ENCODE peak calls at places on chromosomes 7 and 10, in six cellular contexts. One of them, this sample, is unnamed.

GRCh38 chr7:36119005-36119711 is 33.9 kb upstream of the EEPD1 start:
- DNase-seq in cardiac fibroblast: peak; percentile 98
- DNase-seq in transverse colon: peak; percentile 56
- DNase-seq in nephron progenitor cell: no peak
- DNase-seq in heart right ventricle: peak; percentile 53
- DNase-seq in heart left ventricle: no peak
- DNase-seq in this sample: peak; percentile 58

GRCh38 chr10:24513155-24513554 is 210.5 kb downstream of the ARHGAP21 start:
- DNase-seq in cardiac fibroblast: peak; percentile 21
- DNase-seq in transverse colon: no peak
- DNase-seq in nephron progenitor cell: no peak
- DNase-seq in heart right ventricle: no peak
- DNase-seq in heart left ventricle: no peak
- DNase-seq in this sample: no peak

GRCh38 chr7:114660007-114660406 is 245.4 kb downstream of the FOXP2 start:
- DNase-seq in cardiac fibroblast: no peak
- DNase-seq in transverse colon: no peak
- DNase-seq in nephron progenitor cell: no peak
- DNase-seq in heart right ventricle: no peak
- DNase-seq in heart left ventricle: no peak
- DNase-seq in this sample: no peak

GRCh38 chr10:74079028-74079913 is 71.4 kb downstream of the AP3M1 start:
- DNase-seq in cardiac fibroblast: peak; percentile 54
- DNase-seq in transverse colon: no peak
- DNase-seq in nephron progenitor cell: no peak
- DNase-seq in heart right ventricle: no peak
- DNase-seq in heart left ventricle: no peak
- DNase-seq in this sample: no peak

GRCh38 chr7:26356266-26356665 is 64.6 kb downstream of the SNX10 start:
- DNase-seq in cardiac fibroblast: no peak
- DNase-seq in transverse colon: no peak
- DNase-seq in nephron progenitor cell: no peak
- DNase-seq in heart right ventricle: no peak
- DNase-seq in heart left ventricle: no peak
- DNase-seq in this sample: no peak

GRCh38 chr10:110556993-110557601 is 10.4 kb upstream of the SMC3 start:
- DNase-seq in cardiac fibroblast: peak; percentile 72
- DNase-seq in transverse colon: peak; percentile 40
- DNase-seq in nephron progenitor cell: peak; percentile 43
- DNase-seq in heart right ventricle: peak; percentile 25
- DNase-seq in heart left ventricle: no peak
- DNase-seq in this sample: peak; percentile 20

GRCh38 chr10:58994226-58995057 is 182.0 kb upstream of the PHYHIPL start:
- DNase-seq in cardiac fibroblast: no peak
- DNase-seq in transverse colon: no peak
- DNase-seq in nephron progenitor cell: no peak
- DNase-seq in heart right ventricle: no peak
- DNase-seq in heart left ventricle: no peak
- DNase-seq in this sample: no peak

GRCh38 chr7:51175316-51175991 is 141.2 kb downstream of the COBL start:
- DNase-seq in cardiac fibroblast: no peak
- DNase-seq in transverse colon: no peak
- DNase-seq in nephron progenitor cell: no peak
- DNase-seq in heart right ventricle: no peak
- DNase-seq in heart left ventricle: no peak
- DNase-seq in this sample: no peak

GRCh38 chr7:100765250-100765649 is 31.9 kb downstream of the ZAN start:
- DNase-seq in cardiac fibroblast: no peak
- DNase-seq in transverse colon: no peak
- DNase-seq in nephron progenitor cell: no peak
- DNase-seq in heart right ventricle: no peak
- DNase-seq in heart left ventricle: no peak
- DNase-seq in this sample: no peak

GRCh38 chr10:13690281-13690825 is 103.6 kb downstream of the PRPF18 start:
- DNase-seq in cardiac fibroblast: no peak
- DNase-seq in transverse colon: no peak
- DNase-seq in nephron progenitor cell: no peak
- DNase-seq in heart right ventricle: no peak
- DNase-seq in heart left ventricle: no peak
- DNase-seq in this sample: peak; percentile 46

GRCh38 chr7:86904949-86905834 is 154.3 kb downstream of the ELAPOR2 start:
- DNase-seq in cardiac fibroblast: peak; percentile 45
- DNase-seq in transverse colon: no peak
- DNase-seq in nephron progenitor cell: peak; percentile 22
- DNase-seq in heart right ventricle: no peak
- DNase-seq in heart left ventricle: no peak
- DNase-seq in this sample: no peak

GRCh38 chr10:44384601-44385422 is at the start of gene CXCL12:
- DNase-seq in cardiac fibroblast: peak; percentile 65
- DNase-seq in transverse colon: peak; percentile 17
- DNase-seq in nephron progenitor cell: peak; percentile 87
- DNase-seq in heart right ventricle: peak; percentile 59
- DNase-seq in heart left ventricle: peak; percentile 72
- DNase-seq in this sample: no peak

GRCh38 chr10:119250641-119251314 is 43.4 kb downstream of the GRK5 start:
- DNase-seq in cardiac fibroblast: peak; percentile 88
- DNase-seq in transverse colon: no peak
- DNase-seq in nephron progenitor cell: no peak
- DNase-seq in heart right ventricle: no peak
- DNase-seq in heart left ventricle: no peak
- DNase-seq in this sample: no peak

GRCh38 chr10:132364594-132364970 is 32.4 kb upstream of the PWWP2B start:
- DNase-seq in cardiac fibroblast: no peak
- DNase-seq in transverse colon: no peak
- DNase-seq in nephron progenitor cell: no peak
- DNase-seq in heart right ventricle: no peak
- DNase-seq in heart left ventricle: no peak
- DNase-seq in this sample: no peak

GRCh38 chr10:115948415-115948814 is 324.6 kb downstream of the GFRA1 start:
- DNase-seq in cardiac fibroblast: peak; percentile 26
- DNase-seq in transverse colon: no peak
- DNase-seq in nephron progenitor cell: no peak
- DNase-seq in heart right ventricle: no peak
- DNase-seq in heart left ventricle: no peak
- DNase-seq in this sample: no peak

GRCh38 chr10:654647-654996 is 34.8 kb downstream of the DIP2C start:
- DNase-seq in cardiac fibroblast: no peak
- DNase-seq in transverse colon: no peak
- DNase-seq in nephron progenitor cell: no peak
- DNase-seq in heart right ventricle: no peak
- DNase-seq in heart left ventricle: no peak
- DNase-seq in this sample: no peak

GRCh38 chr7:44221231-44221791 is 20.5 kb downstream of the YKT6 start:
- DNase-seq in cardiac fibroblast: peak; percentile 19
- DNase-seq in transverse colon: no peak
- DNase-seq in nephron progenitor cell: peak; percentile 50
- DNase-seq in heart right ventricle: no peak
- DNase-seq in heart left ventricle: no peak
- DNase-seq in this sample: no peak

GRCh38 chr10:71582019-71582418 is 137.6 kb downstream of the C10orf105 start:
- DNase-seq in cardiac fibroblast: peak; percentile 67
- DNase-seq in transverse colon: no peak
- DNase-seq in nephron progenitor cell: peak; percentile 77
- DNase-seq in heart right ventricle: peak; percentile 24
- DNase-seq in heart left ventricle: peak; percentile 31
- DNase-seq in this sample: no peak

GRCh38 chr7:39733881-39734571 is 110.7 kb downstream of the RALA start:
- DNase-seq in cardiac fibroblast: peak; percentile 75
- DNase-seq in transverse colon: no peak
- DNase-seq in nephron progenitor cell: no peak
- DNase-seq in heart right ventricle: no peak
- DNase-seq in heart left ventricle: no peak
- DNase-seq in this sample: no peak

GRCh38 chr7:138429577-138430250 is 30.3 kb upstream of the TRIM24 start:
- DNase-seq in cardiac fibroblast: no peak
- DNase-seq in transverse colon: no peak
- DNase-seq in nephron progenitor cell: no peak
- DNase-seq in heart right ventricle: no peak
- DNase-seq in heart left ventricle: no peak
- DNase-seq in this sample: no peak

GRCh38 chr7:1296727-1297475 is 64.2 kb downstream of the UNCX start:
- DNase-seq in cardiac fibroblast: no peak
- DNase-seq in transverse colon: no peak
- DNase-seq in nephron progenitor cell: peak; percentile 64
- DNase-seq in heart right ventricle: no peak
- DNase-seq in heart left ventricle: no peak
- DNase-seq in this sample: no peak

GRCh38 chr7:50531401-50531906 is 33.8 kb downstream of the DDC start:
- DNase-seq in cardiac fibroblast: no peak
- DNase-seq in transverse colon: no peak
- DNase-seq in nephron progenitor cell: no peak
- DNase-seq in heart right ventricle: no peak
- DNase-seq in heart left ventricle: no peak
- DNase-seq in this sample: no peak

GRCh38 chr7:41967156-41967555 is 264.3 kb upstream of the INHBA start:
- DNase-seq in cardiac fibroblast: peak; percentile 73
- DNase-seq in transverse colon: no peak
- DNase-seq in nephron progenitor cell: no peak
- DNase-seq in heart right ventricle: no peak
- DNase-seq in heart left ventricle: no peak
- DNase-seq in this sample: no peak

GRCh38 chr10:24417053-24417452 is 208.1 kb downstream of the KIAA1217 start:
- DNase-seq in cardiac fibroblast: no peak
- DNase-seq in transverse colon: no peak
- DNase-seq in nephron progenitor cell: no peak
- DNase-seq in heart right ventricle: no peak
- DNase-seq in heart left ventricle: no peak
- DNase-seq in this sample: no peak

GRCh38 chr7:107594961-107595737 is 15.1 kb downstream of the BCAP29 start:
- DNase-seq in cardiac fibroblast: peak; percentile 94
- DNase-seq in transverse colon: no peak
- DNase-seq in nephron progenitor cell: no peak
- DNase-seq in heart right ventricle: peak; percentile 29
- DNase-seq in heart left ventricle: no peak
- DNase-seq in this sample: no peak

GRCh38 chr10:76624470-76624869 is 1013.1 kb downstream of the KCNMA1 start:
- DNase-seq in cardiac fibroblast: no peak
- DNase-seq in transverse colon: no peak
- DNase-seq in nephron progenitor cell: no peak
- DNase-seq in heart right ventricle: no peak
- DNase-seq in heart left ventricle: no peak
- DNase-seq in this sample: no peak

GRCh38 chr10:100890696-100891271 is 22.0 kb upstream of the SLF2 start:
- DNase-seq in cardiac fibroblast: peak; percentile 92
- DNase-seq in transverse colon: no peak
- DNase-seq in nephron progenitor cell: no peak
- DNase-seq in heart right ventricle: no peak
- DNase-seq in heart left ventricle: peak; percentile 15
- DNase-seq in this sample: no peak

GRCh38 chr7:80677629-80678028 is 39.2 kb downstream of the CD36 start:
- DNase-seq in cardiac fibroblast: no peak
- DNase-seq in transverse colon: no peak
- DNase-seq in nephron progenitor cell: no peak
- DNase-seq in heart right ventricle: no peak
- DNase-seq in heart left ventricle: no peak
- DNase-seq in this sample: no peak

GRCh38 chr7:144437370-144438191 is 34.1 kb upstream of the NOBOX start:
- DNase-seq in cardiac fibroblast: peak; percentile 83
- DNase-seq in transverse colon: peak; percentile 76
- DNase-seq in nephron progenitor cell: peak; percentile 71
- DNase-seq in heart right ventricle: peak; percentile 44
- DNase-seq in heart left ventricle: peak; percentile 30
- DNase-seq in this sample: peak; percentile 86

GRCh38 chr7:117202511-117202910 is 120.3 kb downstream of the WNT2 start:
- DNase-seq in cardiac fibroblast: no peak
- DNase-seq in transverse colon: no peak
- DNase-seq in nephron progenitor cell: no peak
- DNase-seq in heart right ventricle: no peak
- DNase-seq in heart left ventricle: no peak
- DNase-seq in this sample: no peak

GRCh38 chr10:105146436-105146835 is 505.3 kb downstream of the SORCS3 start:
- DNase-seq in cardiac fibroblast: no peak
- DNase-seq in transverse colon: no peak
- DNase-seq in nephron progenitor cell: no peak
- DNase-seq in heart right ventricle: no peak
- DNase-seq in heart left ventricle: no peak
- DNase-seq in this sample: no peak

GRCh38 chr7:92880212-92881090 is 44.1 kb upstream of the CDK6 start:
- DNase-seq in cardiac fibroblast: peak; percentile 37
- DNase-seq in transverse colon: no peak
- DNase-seq in nephron progenitor cell: no peak
- DNase-seq in heart right ventricle: no peak
- DNase-seq in heart left ventricle: no peak
- DNase-seq in this sample: no peak
- TF ChIP-seq CTCF in cardiac fibroblast: peak; percentile 27
- TF ChIP-seq CTCF in transverse colon: peak; percentile 10
- TF ChIP-seq CTCF in nephron progenitor cell: peak; percentile 36
- TF ChIP-seq CTCF in heart right ventricle: no peak
- TF ChIP-seq CTCF in heart left ventricle: peak; percentile 11
- TF ChIP-seq CTCF in this sample: peak; percentile 21

GRCh38 chr10:126160571-126160970 is 227.7 kb downstream of the ADAM12 start:
- DNase-seq in cardiac fibroblast: no peak
- DNase-seq in transverse colon: no peak
- DNase-seq in nephron progenitor cell: no peak
- DNase-seq in heart right ventricle: no peak
- DNase-seq in heart left ventricle: no peak
- DNase-seq in this sample: no peak
- TF ChIP-seq CTCF in cardiac fibroblast: no peak
- TF ChIP-seq CTCF in transverse colon: no peak
- TF ChIP-seq CTCF in nephron progenitor cell: no peak
- TF ChIP-seq CTCF in heart right ventricle: no peak
- TF ChIP-seq CTCF in heart left ventricle: no peak
- TF ChIP-seq CTCF in this sample: no peak

DNA sequence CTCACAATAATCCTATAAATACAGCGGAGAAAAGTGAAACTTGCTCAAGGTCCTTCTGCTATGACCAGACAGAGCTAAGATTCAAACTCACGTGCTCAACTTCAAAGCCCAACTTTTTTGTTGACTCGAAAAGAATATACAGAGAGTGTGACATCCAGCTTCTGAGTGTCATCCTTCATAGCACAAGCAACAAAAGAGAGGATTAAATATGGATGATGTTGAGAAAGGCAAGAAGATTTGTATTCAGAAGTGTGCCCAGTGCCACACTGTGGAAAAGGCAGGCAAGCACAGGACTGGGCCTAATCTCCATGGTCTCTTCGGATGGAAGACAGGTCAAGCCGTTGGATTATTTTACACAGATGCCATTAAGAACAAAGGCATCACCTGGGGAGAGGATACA is 2.1 kb upstream of the FAM3C start:
- DNase-seq in cardiac fibroblast: no peak
- DNase-seq in transverse colon: no peak
- DNase-seq in nephron progenitor cell: no peak
- DNase-seq in heart right ventricle: no peak
- DNase-seq in heart left ventricle: no peak
- DNase-seq in this sample: no peak
- TF ChIP-seq CTCF in cardiac fibroblast: no peak
- TF ChIP-seq CTCF in transverse colon: no peak
- TF ChIP-seq CTCF in nephron progenitor cell: no peak
- TF ChIP-seq CTCF in heart right ventricle: no peak
- TF ChIP-seq CTCF in heart left ventricle: no peak
- TF ChIP-seq CTCF in this sample: no peak

DNA sequence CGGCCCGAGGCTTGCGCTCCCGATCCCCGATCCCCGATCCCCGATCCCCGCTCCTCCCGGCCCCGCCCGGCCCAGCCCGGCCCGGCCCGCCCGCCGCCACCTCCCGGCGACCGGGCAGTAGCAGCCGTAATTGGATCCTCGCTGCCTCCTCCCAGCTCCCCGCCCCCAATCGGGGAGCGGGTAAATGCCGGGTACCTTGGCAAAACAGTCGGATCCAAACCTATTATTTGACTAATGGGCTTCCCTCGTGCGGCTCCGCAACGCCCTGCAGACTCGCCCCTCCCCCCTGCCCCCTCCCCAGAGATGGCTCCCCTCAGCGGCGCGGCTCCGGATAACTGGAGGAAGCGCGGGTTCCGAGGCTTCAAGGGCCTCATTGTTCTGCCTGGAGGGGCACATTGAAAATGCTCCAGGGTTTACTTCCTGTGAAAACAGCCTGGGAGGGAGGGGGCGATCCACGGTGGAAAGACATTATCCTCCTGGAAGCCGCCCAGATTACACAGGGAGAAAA is 94.8 kb upstream of the ZMIZ1 start:
- DNase-seq in cardiac fibroblast: peak; percentile 88
- DNase-seq in transverse colon: no peak
- DNase-seq in nephron progenitor cell: peak; percentile 79
- DNase-seq in heart right ventricle: peak; percentile 87
- DNase-seq in heart left ventricle: peak; percentile 84
- DNase-seq in this sample: peak; percentile 81
- TF ChIP-seq CTCF in cardiac fibroblast: no peak
- TF ChIP-seq CTCF in transverse colon: no peak
- TF ChIP-seq CTCF in nephron progenitor cell: no peak
- TF ChIP-seq CTCF in heart right ventricle: no peak
- TF ChIP-seq CTCF in heart left ventricle: no peak
- TF ChIP-seq CTCF in this sample: no peak

This sample was measured in prostate gland.